ENCODE peak calls at places on chromosomes 7 and 10, in four cellular contexts. One of them, this sample, is unnamed.
A peak's percentile ranks its signal among the peaks of the same experiment; 100 is the strongest.

GRCh38 chr7:131385039-131385605 is 57.4 kb downstream of the MKLN1 start:
- DNase-seq in upper lobe of right lung: no peak
- DNase-seq in MM.1S: no peak
- DNase-seq in pancreas: no peak
- DNase-seq in this sample: no peak

GRCh38 chr10:96834121-96834520 is 2.0 kb downstream of the LCOR start:
- DNase-seq in pancreas: no peak
- DNase-seq in MM.1S: no peak
- DNase-seq in upper lobe of right lung: no peak
- DNase-seq in this sample: no peak

GRCh38 chr7:138954545-138955475 is 26.4 kb downstream of the KIAA1549 start:
- DNase-seq in MM.1S: no peak
- DNase-seq in pancreas: no peak
- DNase-seq in upper lobe of right lung: no peak
- DNase-seq in this sample: no peak

GRCh38 chr7:23864984-23865383 is 155.0 kb downstream of the STK31 start:
- DNase-seq in pancreas: no peak
- DNase-seq in MM.1S: no peak
- DNase-seq in upper lobe of right lung: no peak
- DNase-seq in this sample: no peak

GRCh38 chr10:104297697-104298660 is 29.0 kb downstream of the GSTO2 start:
- DNase-seq in upper lobe of right lung: no peak
- DNase-seq in pancreas: no peak
- DNase-seq in MM.1S: no peak
- DNase-seq in this sample: no peak

GRCh38 chr7:120272896-120273475 is at the start of gene KCND2:
- DNase-seq in MM.1S: peak; percentile 21
- DNase-seq in upper lobe of right lung: peak; percentile 48
- DNase-seq in pancreas: no peak
- DNase-seq in this sample: peak; percentile 36

GRCh38 chr10:125037145-125037544 is 95.2 kb downstream of the ZRANB1 start:
- DNase-seq in MM.1S: no peak
- DNase-seq in pancreas: peak; percentile 85
- DNase-seq in upper lobe of right lung: no peak
- DNase-seq in this sample: peak; percentile 87

GRCh38 chr7:132738254-132738653 is 162.0 kb upstream of the PLXNA4 start:
- DNase-seq in MM.1S: no peak
- DNase-seq in pancreas: no peak
- DNase-seq in upper lobe of right lung: no peak
- DNase-seq in this sample: no peak

GRCh38 chr7:23239709-23240108 is 6.9 kb upstream of the GPNMB start:
- DNase-seq in pancreas: no peak
- DNase-seq in upper lobe of right lung: no peak
- DNase-seq in MM.1S: no peak
- DNase-seq in this sample: no peak

GRCh38 chr7:357531-358209 is 67.7 kb downstream of the FOXL3 start:
- DNase-seq in upper lobe of right lung: no peak
- DNase-seq in MM.1S: no peak
- DNase-seq in pancreas: no peak
- DNase-seq in this sample: no peak

GRCh38 chr7:121275204-121275603 is 53.6 kb upstream of the WNT16 start:
- DNase-seq in upper lobe of right lung: no peak
- DNase-seq in pancreas: no peak
- DNase-seq in MM.1S: no peak
- DNase-seq in this sample: no peak

GRCh38 chr7:75830978-75831377 is 17.4 kb upstream of the CCL24 start:
- DNase-seq in upper lobe of right lung: no peak
- DNase-seq in MM.1S: no peak
- DNase-seq in pancreas: no peak
- DNase-seq in this sample: no peak

GRCh38 chr7:8325067-8325466 is 63.1 kb upstream of the ICA1 start:
- DNase-seq in MM.1S: no peak
- DNase-seq in upper lobe of right lung: no peak
- DNase-seq in pancreas: no peak
- DNase-seq in this sample: no peak

GRCh38 chr7:84337386-84337785 is 142.8 kb upstream of the SEMA3A start:
- DNase-seq in upper lobe of right lung: no peak
- DNase-seq in pancreas: no peak
- DNase-seq in MM.1S: no peak
- DNase-seq in this sample: no peak

GRCh38 chr10:6328708-6329423 is 126.1 kb downstream of the PFKFB3 start:
- DNase-seq in upper lobe of right lung: no peak
- DNase-seq in pancreas: no peak
- DNase-seq in MM.1S: no peak
- DNase-seq in this sample: no peak

GRCh38 chr10:68284597-68284996 is 47.3 kb upstream of the HNRNPH3 start:
- DNase-seq in MM.1S: no peak
- DNase-seq in upper lobe of right lung: no peak
- DNase-seq in pancreas: no peak
- DNase-seq in this sample: no peak

GRCh38 chr7:41882745-41883527 is 180.0 kb upstream of the INHBA start:
- DNase-seq in upper lobe of right lung: no peak
- DNase-seq in MM.1S: no peak
- DNase-seq in pancreas: no peak
- DNase-seq in this sample: no peak

GRCh38 chr7:130352335-130353074 is 7.9 kb downstream of the CPA5 start:
- DNase-seq in MM.1S: no peak
- DNase-seq in pancreas: no peak
- DNase-seq in upper lobe of right lung: no peak
- DNase-seq in this sample: no peak

GRCh38 chr7:130912086-130912909 is 178.3 kb upstream of the KLF14 start:
- DNase-seq in pancreas: no peak
- DNase-seq in upper lobe of right lung: no peak
- DNase-seq in MM.1S: no peak
- DNase-seq in this sample: no peak

GRCh38 chr7:44466300-44467216 is 23.9 kb downstream of the NUDCD3 start:
- DNase-seq in upper lobe of right lung: no peak
- DNase-seq in MM.1S: no peak
- DNase-seq in pancreas: no peak
- DNase-seq in this sample: no peak

GRCh38 chr7:132234751-132235150 is 341.5 kb downstream of the PLXNA4 start:
- DNase-seq in upper lobe of right lung: no peak
- DNase-seq in pancreas: no peak
- DNase-seq in MM.1S: no peak
- DNase-seq in this sample: no peak

GRCh38 chr10:29078919-29079318 is 210.0 kb upstream of the LYZL1 start:
- DNase-seq in upper lobe of right lung: no peak
- DNase-seq in pancreas: no peak
- DNase-seq in MM.1S: no peak
- DNase-seq in this sample: no peak

GRCh38 chr7:108246227-108246837 is 116.2 kb upstream of the LAMB4 start:
- DNase-seq in MM.1S: peak; percentile 44
- DNase-seq in upper lobe of right lung: no peak
- DNase-seq in pancreas: peak; percentile 37
- DNase-seq in this sample: peak; percentile 64

GRCh38 chr7:84025332-84025927 is 169.2 kb downstream of the SEMA3A start:
- DNase-seq in pancreas: no peak
- DNase-seq in MM.1S: no peak
- DNase-seq in upper lobe of right lung: no peak
- DNase-seq in this sample: no peak

GRCh38 chr10:19385846-19386455 is 337.4 kb downstream of the MALRD1 start:
- DNase-seq in upper lobe of right lung: no peak
- DNase-seq in MM.1S: no peak
- DNase-seq in pancreas: no peak
- DNase-seq in this sample: no peak

GRCh38 chr10:7409732-7410168 is 1.1 kb downstream of the SFMBT2 start:
- DNase-seq in pancreas: no peak
- DNase-seq in upper lobe of right lung: no peak
- DNase-seq in MM.1S: peak; percentile 49
- DNase-seq in this sample: no peak

GRCh38 chr10:28664369-28664740 is 13.0 kb upstream of the BAMBI start:
- DNase-seq in upper lobe of right lung: no peak
- DNase-seq in MM.1S: no peak
- DNase-seq in pancreas: no peak
- DNase-seq in this sample: no peak

GRCh38 chr10:618229-618989 is 71.1 kb downstream of the DIP2C start:
- DNase-seq in pancreas: no peak
- DNase-seq in upper lobe of right lung: no peak
- DNase-seq in MM.1S: no peak
- DNase-seq in this sample: no peak
- H3K27me3 ChIP-seq in pancreas: no peaks in the 10 kb centered on the region
- H3K27me3 ChIP-seq in upper lobe of right lung: no peaks in the 10 kb centered on the region
- H3K27me3 ChIP-seq in MM.1S: no peaks in the 10 kb centered on the region
- H3K27me3 ChIP-seq in this sample: no peaks in the 10 kb centered on the region

GRCh38 chr7:92409357-92409756 is 37.9 kb upstream of the GATAD1 start:
- DNase-seq in upper lobe of right lung: no peak
- DNase-seq in pancreas: no peak
- DNase-seq in MM.1S: no peak
- DNase-seq in this sample: no peak

GRCh38 chr7:92402920-92403759 is 44.1 kb upstream of the GATAD1 start:
- DNase-seq in MM.1S: no peak
- DNase-seq in upper lobe of right lung: no peak
- DNase-seq in pancreas: no peak
- DNase-seq in this sample: no peak

GRCh38 chr7:92403760-92404074 is 43.6 kb upstream of the GATAD1 start:
- DNase-seq in upper lobe of right lung: no peak
- DNase-seq in pancreas: no peak
- DNase-seq in MM.1S: no peak
- DNase-seq in this sample: no peak

GRCh38 chr7:92400013-92400412 is 47.3 kb upstream of the GATAD1 start:
- DNase-seq in upper lobe of right lung: no peak
- DNase-seq in pancreas: no peak
- DNase-seq in MM.1S: no peak
- DNase-seq in this sample: no peak

DNA sequence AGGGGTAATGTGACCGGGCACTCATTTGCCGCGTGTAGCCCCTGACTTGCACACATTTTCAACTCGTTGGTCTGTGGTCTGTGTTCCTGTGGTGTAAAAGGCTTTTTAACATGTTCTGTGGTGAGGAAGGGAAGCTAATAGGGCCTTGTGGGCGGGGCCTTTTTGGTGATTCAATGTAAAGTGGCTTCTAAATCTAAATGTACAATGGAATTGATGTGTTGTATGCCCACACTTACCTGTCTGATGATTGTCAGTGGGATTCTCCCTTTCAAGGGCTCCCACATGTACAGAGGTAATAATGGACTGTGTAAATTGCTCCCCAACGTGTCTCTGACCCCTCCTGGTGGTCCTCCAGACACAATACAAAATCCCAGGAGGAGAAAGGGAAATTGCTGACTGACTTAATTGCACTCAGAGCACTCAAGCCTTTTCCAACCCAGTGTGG is 43.1 kb upstream of the GATAD1 start:
- DNase-seq in pancreas: no peak
- DNase-seq in upper lobe of right lung: no peak
- DNase-seq in MM.1S: no peak
- DNase-seq in this sample: no peak
- TF ChIP-seq CTCF in pancreas: no peak
- TF ChIP-seq CTCF in upper lobe of right lung: no peak
- TF ChIP-seq CTCF in MM.1S: no peak
- TF ChIP-seq CTCF in this sample: no peak

DNA sequence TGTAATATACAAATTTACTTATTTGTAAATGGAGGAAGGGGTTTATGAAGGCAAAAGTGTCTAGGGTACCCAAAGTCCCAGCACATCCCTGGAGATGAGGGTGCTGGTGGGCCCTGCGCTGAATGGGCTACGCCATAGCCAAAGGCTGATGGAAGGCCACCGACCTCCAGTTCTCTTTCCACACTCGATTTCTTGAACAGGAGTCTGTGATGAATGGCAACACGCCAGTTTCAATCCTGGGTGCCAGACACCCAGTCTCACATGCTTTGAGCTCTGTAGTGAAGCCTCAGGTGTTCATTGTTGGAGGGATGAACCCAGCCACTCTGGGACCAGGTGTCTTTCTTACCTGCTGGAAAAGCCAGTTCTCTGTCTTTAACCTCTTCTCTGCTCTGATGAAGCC is 752 bp downstream of the LRMDA start:
- DNase-seq in upper lobe of right lung: peak; percentile 55
- DNase-seq in pancreas: peak; percentile 40
- DNase-seq in MM.1S: no peak
- DNase-seq in this sample: no peak
- H3K27me3 ChIP-seq in upper lobe of right lung: no peaks in the 10 kb centered on the region
- H3K27me3 ChIP-seq in pancreas: no peaks in the 10 kb centered on the region
- H3K27me3 ChIP-seq in MM.1S: no peaks in the 10 kb centered on the region
- H3K27me3 ChIP-seq in this sample: no peaks in the 10 kb centered on the region

DNA sequence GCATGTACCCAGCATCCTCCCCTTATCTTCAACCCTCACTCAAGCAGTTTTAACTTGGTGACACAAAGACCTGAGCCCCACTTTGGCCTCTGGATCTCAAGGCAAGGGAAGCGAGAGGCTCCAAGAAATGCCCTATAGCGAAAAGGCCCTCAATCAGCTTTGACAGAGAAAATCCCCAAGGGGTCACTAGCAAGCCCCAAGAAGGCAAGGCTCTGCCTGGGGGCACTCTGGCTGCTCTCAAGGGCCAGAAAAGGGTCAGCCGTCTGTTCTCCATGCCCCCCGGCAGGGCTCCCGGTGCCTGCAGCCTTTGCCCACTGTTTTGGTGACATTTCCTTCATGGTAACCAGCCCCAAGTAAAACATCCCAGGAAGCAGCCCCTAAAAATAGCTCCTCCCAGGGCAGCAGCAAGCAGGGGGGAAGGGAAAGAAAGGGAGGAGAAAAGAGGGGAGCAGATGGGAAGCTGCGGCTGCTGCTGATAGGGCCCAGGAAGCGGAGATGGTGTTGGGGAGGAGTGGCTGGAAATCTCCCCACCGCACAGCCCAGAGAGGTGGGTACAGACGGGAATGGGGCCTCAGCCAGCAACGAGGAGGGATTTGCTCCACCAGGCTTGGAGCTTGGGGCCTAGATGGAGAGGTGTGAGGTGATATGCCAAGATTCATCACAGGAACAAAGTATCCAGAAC is 7.1 kb downstream of the CAMK2G start:
- DNase-seq in upper lobe of right lung: no peak
- DNase-seq in pancreas: no peak
- DNase-seq in MM.1S: no peak
- DNase-seq in this sample: no peak
- TF ChIP-seq CTCF in upper lobe of right lung: no peak
- TF ChIP-seq CTCF in pancreas: no peak
- TF ChIP-seq CTCF in MM.1S: no peak
- TF ChIP-seq CTCF in this sample: no peak

DNA sequence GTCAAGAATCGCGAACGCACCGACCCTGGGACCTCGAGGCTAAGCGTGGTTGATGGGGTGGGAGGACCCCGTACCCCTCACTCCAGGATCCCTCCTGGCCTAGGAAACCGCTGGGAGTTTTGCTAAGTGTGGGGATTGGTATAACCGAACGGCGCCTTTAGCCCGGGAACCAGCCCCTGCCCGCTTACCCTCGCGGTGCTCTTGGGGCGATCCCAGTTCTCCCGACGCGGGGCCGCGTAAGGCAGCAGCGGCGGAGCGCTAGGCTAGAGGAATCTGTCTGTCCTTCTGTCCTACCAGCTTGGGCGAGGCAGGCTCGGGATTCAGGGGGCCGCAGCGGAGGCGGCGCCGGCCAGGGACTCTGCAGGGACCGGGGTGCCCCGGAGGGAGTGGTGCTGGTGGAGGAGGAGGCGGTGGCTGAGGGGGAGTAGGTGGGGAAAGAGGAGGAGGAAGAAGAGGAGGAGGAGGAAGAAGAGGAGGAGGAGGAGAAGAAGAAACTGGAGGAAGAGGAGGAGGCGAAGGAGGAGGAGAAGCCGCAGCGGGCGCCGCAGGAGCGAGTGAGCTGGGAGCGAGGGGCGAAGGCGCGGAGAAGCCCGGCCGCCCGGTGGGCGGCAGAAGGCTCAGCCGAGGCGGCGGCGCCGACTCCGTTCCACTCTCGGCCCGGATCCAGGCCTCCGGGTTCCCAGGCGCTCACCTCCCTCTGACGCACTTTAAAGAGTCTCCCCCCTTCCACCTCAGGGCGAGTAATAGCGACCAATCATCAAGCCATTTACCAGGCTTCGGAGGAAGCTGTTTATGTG is 439 bp upstream of the EMX2 start:
- DNase-seq in upper lobe of right lung: no peak
- DNase-seq in MM.1S: no peak
- DNase-seq in pancreas: no peak
- DNase-seq in this sample: no peak
- H3K27me3 ChIP-seq in upper lobe of right lung: peaks cover 98% of the 10 kb centered on the region
- H3K27me3 ChIP-seq in MM.1S: peaks cover 3% of the 10 kb centered on the region
- H3K27me3 ChIP-seq in pancreas: peaks cover 76% of the 10 kb centered on the region
- H3K27me3 ChIP-seq in this sample: peaks cover 99% of the 10 kb centered on the region